ENCODE peak calls at places on chromosome 22, in four cellular contexts. M, E, R and P are unnamed samples.

GRCh38 chr22:44045171-44045570 is 21.1 kb downstream of the PARVB start:
- DNase-seq in E (peak), M (no peak), R (no peak), P (peak)

GRCh38 chr22:47213571-47214230 is 451.3 kb downstream of the TBC1D22A start:
- DNase-seq in R (no peak), E (no peak), M (peak), P (no peak)

GRCh38 chr22:25777870-25778269 is 35.9 kb downstream of the MYO18B start:
- DNase-seq in E (peak), R (no peak), M (peak), P (peak)

GRCh38 chr22:33519140-33519973 is 400.9 kb downstream of the LARGE1 start:
- DNase-seq in M (peak), E (peak), R (peak), P (peak)

GRCh38 chr22:27673839-27674238 is 127.7 kb downstream of the MN1 start:
- DNase-seq in M (no peak), E (no peak), R (no peak), P (no peak)

GRCh38 chr22:33697640-33698039 is 222.6 kb downstream of the LARGE1 start:
- DNase-seq in M (no peak), E (peak), R (no peak), P (peak)

GRCh38 chr22:45903355-45904149 is 73.4 kb downstream of the WNT7B start:
- DNase-seq in E (peak), M (no peak), R (no peak), P (peak)

GRCh38 chr22:46971141-46971775 is 208.8 kb downstream of the TBC1D22A start:
- DNase-seq in E (peak), R (no peak), M (peak), P (peak)

GRCh38 chr22:49524362-49524761 is 303.3 kb downstream of the BRD1 start:
- DNase-seq in M (no peak), R (no peak), E (no peak), P (no peak)
- H2BK5ac ChIP-seq in M (no peak), R (no peak), E (no peak), P (no peak)

DNA sequence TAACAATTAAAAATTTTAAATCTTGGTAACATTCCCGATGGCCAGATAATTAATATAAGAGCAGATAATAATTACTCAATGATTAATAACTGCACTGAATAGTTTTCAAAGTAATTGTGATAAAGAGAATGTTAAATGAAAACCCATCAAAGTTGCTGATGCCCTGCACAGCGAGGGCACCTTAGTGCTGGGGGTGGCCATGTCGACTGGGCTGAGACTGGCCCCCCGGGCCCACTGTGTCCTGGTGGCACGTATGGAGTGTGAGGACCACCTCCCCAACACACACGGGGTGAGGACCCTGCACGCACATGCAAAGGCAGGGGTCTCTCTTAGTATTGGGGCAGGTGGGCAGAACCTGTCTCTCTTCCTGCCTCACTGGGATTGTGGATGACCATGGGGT is 15.1 kb upstream of the CCDC188 start:
- DNase-seq in M (no peak), R (no peak), E (no peak), P (no peak)
- H4K8ac ChIP-seq in M (no peak), R (no peak), E (no peak), P (no peak)

GRCh38 chr22:37545703-37546435 is 14.4 kb upstream of the CDC42EP1 start:
- DNase-seq in R (peak), E (peak), M (peak), P (peak)
- H2BK5ac ChIP-seq in R (peak), E (peak), M (peak), P (peak)

GRCh38 chr22:31496007-31496734 is at the start of gene SFI1:
- DNase-seq in R (peak), M (peak), E (peak), P (peak)

GRCh38 chr22:31495343-31495742 is 993 bp upstream of the SFI1 start:
- DNase-seq in E (no peak), R (no peak), M (no peak), P (no peak)

GRCh38 chr22:31497148-31497938 is 1.0 kb downstream of the SFI1 start:
- DNase-seq in M (no peak), R (no peak), E (no peak), P (no peak)

GRCh38 chr22:31492151-31492550 is 2.5 kb upstream of the EIF4ENIF1 start:
- DNase-seq in E (no peak), M (peak), R (no peak), P (no peak)

DNA sequence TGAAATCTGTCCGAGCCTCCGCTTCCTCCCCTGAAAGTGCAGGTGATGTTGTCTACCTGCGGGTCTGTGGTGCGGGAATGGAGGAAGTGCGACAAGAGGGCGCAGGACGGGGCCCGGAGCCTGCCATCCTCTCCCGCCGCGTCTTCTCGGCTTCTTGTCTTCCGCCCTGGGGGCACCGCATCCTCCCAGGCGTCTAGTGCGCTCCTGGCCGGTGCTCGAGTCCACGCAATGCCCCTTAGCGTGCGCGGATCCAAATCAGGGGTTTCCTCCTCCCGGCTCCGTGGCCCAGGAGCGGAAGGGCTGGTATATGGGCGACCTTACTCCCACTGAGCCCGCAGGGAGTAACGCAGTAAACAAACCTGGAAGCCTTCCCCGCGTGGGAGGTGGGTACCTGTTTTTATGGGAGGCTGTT is 405 bp downstream of the SFI1 start:
- DNase-seq in R (no peak), E (no peak), M (peak), P (peak)
- H4K8ac ChIP-seq in R (peak), E (peak), M (peak), P (no peak)

DNA sequence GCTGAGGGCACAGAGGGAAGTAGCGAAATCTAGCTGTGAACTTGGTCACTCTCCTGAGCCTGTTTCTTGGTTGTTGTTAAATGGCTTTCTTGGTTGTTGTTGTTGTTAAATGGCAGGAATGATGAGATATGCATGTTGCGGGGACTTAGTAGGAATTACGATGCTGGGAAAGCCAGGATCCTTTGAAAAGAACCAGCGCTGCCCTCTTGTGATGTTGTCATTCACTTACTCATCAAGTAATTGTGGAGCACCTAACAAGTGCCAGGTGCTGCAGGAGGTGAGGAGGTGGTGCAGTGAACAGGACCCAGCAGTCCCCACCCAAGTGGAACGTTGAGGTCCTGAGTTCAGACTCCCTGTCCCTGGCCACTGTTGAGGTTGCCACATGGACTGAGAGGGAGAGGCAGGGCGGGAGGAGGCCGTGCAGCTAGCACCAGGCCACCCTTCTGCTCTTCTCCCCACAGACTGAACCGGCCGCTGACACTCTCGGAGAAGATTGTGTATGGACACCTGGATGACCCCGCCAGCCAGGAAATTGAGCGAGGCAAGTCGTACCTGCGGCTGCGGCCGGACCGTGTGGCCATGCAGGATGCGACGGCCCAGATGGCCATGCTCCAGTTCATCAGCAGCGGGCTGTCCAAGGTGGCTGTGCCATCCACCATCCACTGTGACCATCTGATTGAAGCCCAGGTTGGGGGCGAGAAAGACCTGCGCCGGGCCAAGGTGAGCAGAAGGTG is 36.8 kb downstream of the POLR3H start:
- DNase-seq in M (no peak), R (no peak), E (no peak), P (no peak)
- H2BK5ac ChIP-seq in M (no peak), R (peak), E (no peak), P (no peak)

DNA sequence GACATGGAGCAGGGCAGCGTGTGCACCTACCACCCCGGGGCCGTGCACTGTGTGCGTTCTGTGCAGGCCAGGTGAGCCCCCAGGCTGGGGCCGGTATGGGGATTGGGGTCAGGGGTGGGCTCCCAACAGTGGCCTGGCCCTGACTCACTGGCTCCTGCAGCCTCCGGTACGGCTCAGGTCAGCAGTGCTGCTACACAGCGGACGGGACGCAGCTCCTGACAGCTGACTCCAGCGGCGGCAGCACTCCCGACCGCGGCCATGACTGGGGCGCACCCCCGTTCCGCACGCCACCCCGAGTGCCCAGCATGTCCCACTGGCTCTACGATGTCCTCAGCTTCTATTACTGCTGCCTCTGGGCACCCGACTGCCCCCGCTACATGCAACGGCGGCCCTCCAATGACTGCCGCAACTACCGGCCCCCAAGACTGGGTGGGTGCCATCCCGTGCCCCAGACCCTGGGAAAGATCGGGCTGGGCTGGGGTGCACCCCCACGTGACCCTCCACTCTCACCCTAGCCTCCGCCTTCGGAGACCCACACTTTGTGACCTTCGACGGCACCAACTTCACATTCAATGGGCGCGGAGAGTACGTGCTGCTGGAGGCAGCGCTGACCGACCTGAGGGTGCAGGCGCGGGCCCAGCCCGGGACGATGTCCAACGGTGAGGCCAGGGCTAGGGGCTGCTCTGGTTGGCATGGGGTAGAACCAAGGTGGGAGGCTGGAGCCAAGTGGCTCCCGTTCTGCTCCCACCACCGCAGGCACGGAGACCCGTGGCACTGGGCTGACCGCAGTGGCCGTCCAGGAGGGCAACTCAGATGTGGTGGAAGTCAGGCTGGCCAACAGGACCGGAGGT is 4.4 kb downstream of the SUSD2 start:
- DNase-seq in M (no peak), E (no peak), R (no peak), P (no peak)
- H4K8ac ChIP-seq in M (no peak), E (no peak), R (no peak), P (no peak)